ENCODE peak calls at places on chromosome 1, in seven cellular contexts. E is mesothelial cell of epicardium, M is foreskin fibroblast, C is OCI-LY7, B is IMR-90, H is GM20000, V is osteocyte. T is an unnamed sample.

GRCh38 chr1:25977816-25978215 is 20.0 kb downstream of the PAFAH2 start:
- DNase-seq in E (no peak), M (no peak), C (no peak), B (no peak), H (no peak), V (no peak), T (no peak)

GRCh38 chr1:201466492-201466891 is 2.5 kb downstream of the PHLDA3 start:
- DNase-seq in E (no peak), M (peak), C (no peak), B (no peak), H (no peak), V (no peak), T (no peak)

GRCh38 chr1:156870734-156871133 is 10.1 kb downstream of the NTRK1 start:
- DNase-seq in E (no peak), M (peak), C (no peak), B (peak), H (no peak), V (no peak), T (no peak)

GRCh38 chr1:32703479-32704291 is 1.1 kb upstream of the SYNC start:
- DNase-seq in E (no peak), M (peak), C (no peak), B (peak), H (peak), V (peak), T (no peak)

GRCh38 chr1:20993716-20994115 is 183.0 kb downstream of the EIF4G3 start:
- DNase-seq in E (no peak), M (no peak), C (no peak), B (no peak), H (no peak), V (no peak), T (no peak)

GRCh38 chr1:204286841-204287387 is 72.8 kb downstream of the PLEKHA6 start:
- DNase-seq in E (no peak), M (no peak), C (peak), B (no peak), H (no peak), V (no peak), T (peak)

GRCh38 chr1:10559386-10559785 is 84.6 kb downstream of the PEX14 start:
- DNase-seq in E (no peak), M (no peak), C (no peak), B (no peak), H (no peak), V (peak), T (no peak)

GRCh38 chr1:65514083-65514482 is 93.6 kb downstream of the LEPR start:
- DNase-seq in E (no peak), M (peak), C (no peak), B (peak), H (no peak), V (no peak), T (no peak)

GRCh38 chr1:248114890-248115289 is 19.9 kb downstream of the OR2L13 start:
- DNase-seq in E (no peak), M (no peak), C (no peak), B (no peak), H (no peak), V (no peak), T (no peak)

GRCh38 chr1:108830119-108831008 is 26.5 kb downstream of the AKNAD1 start:
- DNase-seq in E (no peak), M (peak), C (no peak), B (peak), H (no peak), V (peak), T (no peak)

GRCh38 chr1:79773385-79773784 is 766.9 kb upstream of the ADGRL4 start:
- DNase-seq in E (no peak), M (no peak), C (no peak), B (no peak), H (no peak), V (no peak), T (no peak)

GRCh38 chr1:173504268-173504667 is 27.1 kb downstream of the PRDX6 start:
- DNase-seq in E (no peak), M (no peak), C (no peak), B (no peak), H (no peak), V (no peak), T (no peak)

GRCh38 chr1:203926025-203926540 is 64.7 kb downstream of the SNRPE start:
- DNase-seq in E (no peak), M (peak), C (no peak), B (peak), H (no peak), V (no peak), T (no peak)

DNA sequence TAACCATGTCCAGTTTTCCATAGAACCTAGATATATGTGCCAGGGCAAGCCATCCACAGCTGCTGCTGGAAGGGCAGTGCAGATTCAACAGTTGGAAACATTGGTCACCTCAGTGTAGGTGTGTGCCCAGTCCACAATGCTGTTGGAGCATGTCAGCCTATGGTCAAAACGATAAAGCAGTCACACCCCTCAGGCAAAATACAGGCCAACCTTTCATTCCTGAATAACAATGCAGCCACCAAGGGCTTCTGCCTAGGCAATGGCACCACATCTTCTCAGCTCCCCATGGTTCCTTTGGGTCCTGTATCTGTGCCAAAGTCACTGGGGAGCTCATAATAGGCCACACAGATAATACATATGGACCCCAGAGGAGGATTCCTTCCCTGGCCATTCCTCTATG is 15.1 kb upstream of the TBX19 start:
- DNase-seq in E (no peak), M (no peak), C (no peak), B (no peak), H (no peak), V (no peak), T (no peak)
- TF ChIP-seq CTCF in E (no peak), M (no peak), C (no peak), B (no peak), H (no peak), V (no peak), T (no peak)

GRCh38 chr1:52553372-52554266 is 727 bp upstream of the TUT4 start:
- DNase-seq in E (peak), M (peak), C (peak), B (peak), H (peak), V (peak), T (peak)
- TF ChIP-seq CTCF in E (no peak), M (no peak), C (no peak), B (no peak), H (no peak), V (no peak), T (no peak)

GRCh38 chr1:192488058-192488457 is 87.5 kb upstream of the RGS1 start:
- DNase-seq in E (no peak), M (peak), C (no peak), B (no peak), H (no peak), V (no peak), T (no peak)
- TF ChIP-seq CTCF in E (no peak), M (no peak), C (peak), B (peak), H (no peak), V (peak), T (no peak)

GRCh38 chr1:188782220-188782841 is 1695.3 kb downstream of the BRINP3 start:
- DNase-seq in E (no peak), M (peak), C (peak), B (peak), H (peak), V (no peak), T (peak)
- TF ChIP-seq CTCF in E (peak), M (peak), C (peak), B (peak), H (peak), V (peak), T (no peak)

GRCh38 chr1:77829851-77830250 is 50.4 kb downstream of the MIGA1 start:
- DNase-seq in E (no peak), M (no peak), C (peak), B (no peak), H (no peak), V (no peak), T (no peak)

GRCh38 chr1:77828098-77828497 is 48.6 kb downstream of the MIGA1 start:
- DNase-seq in E (no peak), M (no peak), C (no peak), B (no peak), H (no peak), V (no peak), T (no peak)

GRCh38 chr1:77824083-77824482 is 44.6 kb downstream of the MIGA1 start:
- DNase-seq in E (no peak), M (peak), C (no peak), B (peak), H (no peak), V (no peak), T (no peak)

GRCh38 chr1:77824694-77825355 is 45.4 kb downstream of the MIGA1 start:
- DNase-seq in E (no peak), M (no peak), C (peak), B (no peak), H (no peak), V (no peak), T (no peak)

DNA sequence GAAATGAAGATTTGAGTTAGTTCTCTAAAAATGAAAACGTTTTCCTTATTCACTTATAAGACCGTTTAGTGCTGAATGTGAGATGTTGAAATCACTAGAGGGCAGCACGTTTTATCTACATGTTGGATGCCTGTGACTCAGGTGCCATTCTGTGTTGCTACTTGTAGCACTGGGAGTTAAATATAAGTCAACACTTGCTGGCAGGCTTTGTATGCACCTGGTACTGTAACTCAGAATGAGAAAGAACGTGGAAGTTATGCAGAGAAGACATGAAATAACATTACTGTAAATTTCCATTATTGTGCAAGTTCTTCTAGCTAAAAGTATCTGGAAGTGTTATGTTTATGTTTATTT is 45.9 kb downstream of the MIGA1 start:
- DNase-seq in E (no peak), M (peak), C (peak), B (peak), H (peak), V (no peak), T (peak)
- TF ChIP-seq CTCF in E (no peak), M (no peak), C (peak), B (peak), H (no peak), V (peak), T (peak)